ENCODE peak calls at places on chromosomes 13 and 19, in four cellular contexts. X, S, T and Y are unnamed samples.

GRCh38 chr19:4042064-4042730 is 24.5 kb downstream of the ZBTB7A start:
- ATAC-seq in S (peak; percentile 8), T (no peak), X (peak; percentile 11), Y (peak; percentile 14)

GRCh38 chr19:23505738-23506137 is 110.5 kb upstream of the ZNF91 start:
- ATAC-seq in S (no peak), T (no peak), X (no peak), Y (no peak)

GRCh38 chr19:4861147-4861546 is 6.3 kb downstream of the PLIN3 start:
- ATAC-seq in T (no peak), S (no peak), X (no peak), Y (no peak)

GRCh38 chr13:78660130-78660857 is 1.3 kb upstream of the OBI1 start:
- ATAC-seq in S (no peak), T (peak; percentile 72), X (peak; percentile 72), Y (no peak)

GRCh38 chr19:29111581-29111980 is 101.4 kb downstream of the UQCRFS1 start:
- ATAC-seq in X (no peak), S (no peak), T (no peak), Y (peak; percentile 13)

GRCh38 chr13:43044720-43045301 is 21.4 kb downstream of the DNAJC15 start:
- ATAC-seq in T (no peak), S (no peak), X (peak; percentile 94), Y (no peak)

GRCh38 chr13:99677388-99677951 is 176.2 kb downstream of the TM9SF2 start:
- ATAC-seq in S (no peak), T (no peak), X (no peak), Y (no peak)

GRCh38 chr13:51675877-51676276 is 91.6 kb downstream of the WDFY2 start:
- ATAC-seq in S (no peak), X (no peak), T (no peak), Y (no peak)

GRCh38 chr19:4916292-4917082 is 7.2 kb downstream of the UHRF1 start:
- ATAC-seq in S (no peak), T (no peak), X (no peak), Y (no peak)

GRCh38 chr19:2345794-2346663 is 14.0 kb upstream of the TMPRSS9 start:
- ATAC-seq in S (peak; percentile 98), T (peak; percentile 31), X (peak; percentile 38), Y (no peak)

GRCh38 chr19:7004313-7004931 is 16.8 kb downstream of the MBD3L2B start:
- ATAC-seq in X (peak; percentile 44), T (peak; percentile 59), S (no peak), Y (no peak)

GRCh38 chr19:34639491-34640085 is 37.4 kb downstream of the SCGB2B2 start:
- ATAC-seq in X (peak; percentile 68), S (peak; percentile 86), T (peak; percentile 74), Y (no peak)

GRCh38 chr19:51295382-51296126 is 15.9 kb upstream of the IGLON5 start:
- ATAC-seq in X (no peak), S (no peak), T (no peak), Y (no peak)

GRCh38 chr19:51546107-51546649 is 14.7 kb upstream of the SIGLEC6 start:
- ATAC-seq in S (no peak), T (no peak), X (no peak), Y (no peak)

GRCh38 chr19:2613507-2614295 is 88.8 kb downstream of the GNG7 start:
- ATAC-seq in T (peak; percentile 50), X (peak; percentile 63), S (peak; percentile 79), Y (no peak)

GRCh38 chr13:113299951-113300350 is 2.9 kb downstream of the LAMP1 start:
- ATAC-seq in T (no peak), X (peak; percentile 72), S (no peak), Y (no peak)

GRCh38 chr19:8126008-8126407 is 23.4 kb downstream of the FBN3 start:
- ATAC-seq in X (no peak), T (no peak), S (no peak), Y (no peak)

GRCh38 chr13:83773961-83774360 is 108.3 kb downstream of the SLITRK1 start:
- ATAC-seq in X (no peak), T (no peak), S (no peak), Y (no peak)

GRCh38 chr13:99553033-99553432 is 51.8 kb downstream of the TM9SF2 start:
- ATAC-seq in S (no peak), T (no peak), X (no peak), Y (no peak)

GRCh38 chr19:52200044-52200443 is 10.2 kb downstream of the PPP2R1A start:
- ATAC-seq in X (no peak), S (no peak), T (no peak), Y (peak; percentile 95)

GRCh38 chr13:59906413-59907027 is 257.2 kb downstream of the DIAPH3 start:
- ATAC-seq in X (peak; percentile 47), S (peak; percentile 57), T (no peak), Y (no peak)

GRCh38 chr13:108185218-108185617 is 30.1 kb downstream of the LIG4 start:
- ATAC-seq in S (no peak), X (no peak), T (no peak), Y (no peak)

GRCh38 chr19:58182577-58182988 is 278 bp upstream of the ZNF274 start:
- ATAC-seq in S (no peak), T (no peak), X (no peak), Y (no peak)

GRCh38 chr19:15433519-15434069 is 14.8 kb upstream of the AKAP8L start:
- ATAC-seq in S (no peak), X (no peak), T (no peak), Y (no peak)

GRCh38 chr13:103531278-103531677 is 465.1 kb upstream of the SLC10A2 start:
- ATAC-seq in T (no peak), S (no peak), X (no peak), Y (no peak)

GRCh38 chr13:28820099-28821051 is at the start of gene MTUS2:
- ATAC-seq in S (no peak), X (peak; percentile 14), T (peak; percentile 37), Y (peak; percentile 39)

GRCh38 chr13:60679131-60679530 is 282.1 kb downstream of the TDRD3 start:
- ATAC-seq in T (no peak), S (no peak), X (no peak), Y (no peak)

GRCh38 chr13:42967660-42968059 is 24.4 kb downstream of the EPSTI1 start:
- ATAC-seq in T (no peak), S (no peak), X (no peak), Y (no peak)

GRCh38 chr19:30070198-30070969 is 128.3 kb downstream of the URI1 start:
- ATAC-seq in T (no peak), X (peak; percentile 19), S (no peak), Y (no peak)

GRCh38 chr13:93859666-93860065 is 619.8 kb downstream of the DCT start:
- ATAC-seq in T (no peak), X (no peak), S (no peak), Y (no peak)

GRCh38 chr19:43820861-43821215 is 6.3 kb upstream of the ZNF283 start:
- ATAC-seq in T (no peak), S (no peak), X (no peak), Y (no peak)

GRCh38 chr13:44331446-44331845 is 42.2 kb upstream of the SERP2 start:
- ATAC-seq in X (no peak), T (no peak), S (no peak), Y (peak; percentile 28)

GRCh38 chr13:24746618-24747247 is 17.2 kb upstream of the RNF17 start:
- ATAC-seq in T (peak; percentile 67), X (peak; percentile 68), S (peak; percentile 44), Y (no peak)

GRCh38 chr19:18379803-18380747 is 5.9 kb upstream of the GDF15 start:
- ATAC-seq in X (peak; percentile 90), T (peak; percentile 98), S (peak; percentile 71), Y (peak; percentile 98)
- TF ChIP-seq EP300 in X (peak; percentile 15), T (peak; percentile 96), S (peak; percentile 60), Y (no peak)

GRCh38 chr19:49542446-49542845 is 14.6 kb downstream of the RCN3 start:
- ATAC-seq in S (no peak), T (no peak), X (no peak), Y (no peak)

GRCh38 chr19:49541914-49542313 is 14.1 kb downstream of the RCN3 start:
- ATAC-seq in S (no peak), X (no peak), T (no peak), Y (no peak)

GRCh38 chr19:49538643-49539042 is 10.8 kb downstream of the RCN3 start:
- ATAC-seq in S (no peak), T (no peak), X (no peak), Y (no peak)

GRCh38 chr19:49536921-49537462 is 9.2 kb downstream of the RCN3 start:
- ATAC-seq in T (no peak), S (no peak), X (no peak), Y (no peak)

GRCh38 chr19:49539192-49539952 is 11.6 kb downstream of the RCN3 start:
- ATAC-seq in S (no peak), T (no peak), X (no peak), Y (no peak)
- TF ChIP-seq EP300 in S (no peak), T (no peak), X (no peak), Y (no peak)

DNA sequence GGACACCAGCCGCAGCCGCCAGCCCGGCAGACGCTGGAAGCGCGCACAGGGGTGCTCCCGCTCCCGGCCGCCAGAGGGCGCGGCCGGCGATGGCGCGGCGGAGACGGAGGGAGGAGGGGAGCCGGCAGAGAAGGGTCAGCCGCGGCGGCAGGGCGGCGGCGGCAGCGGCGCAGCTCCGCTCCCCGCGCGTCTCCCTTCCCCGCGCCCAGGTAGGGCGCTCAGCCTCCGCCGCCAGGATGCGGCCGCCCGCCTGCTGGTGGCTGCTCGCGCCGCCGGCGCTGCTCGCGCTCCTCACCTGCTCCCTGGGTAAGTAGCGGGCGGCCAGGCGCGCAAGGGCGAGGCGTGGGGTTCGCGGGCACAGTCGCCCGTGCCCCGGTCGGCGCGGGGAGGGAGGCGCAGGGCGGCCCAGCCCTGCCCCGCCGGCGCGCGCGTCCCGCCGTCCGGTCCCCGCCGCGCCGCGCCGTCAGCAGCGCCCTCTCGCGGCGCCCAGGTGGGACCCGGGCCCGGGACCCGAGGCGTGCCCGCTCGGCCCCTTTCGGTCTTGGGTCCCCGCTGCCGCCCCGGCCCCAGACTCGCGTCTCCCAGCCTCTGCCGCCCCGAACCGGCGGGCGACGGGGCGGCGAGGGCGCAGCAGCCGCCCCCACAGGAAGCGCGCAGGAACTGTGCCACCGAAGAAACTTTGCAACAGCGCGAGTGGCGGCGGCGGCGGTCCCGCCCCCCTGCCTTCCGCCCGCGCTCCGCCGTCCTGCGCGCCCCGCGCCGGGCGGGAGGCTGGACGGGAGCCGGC is at the start of gene B3GLCT:
- ATAC-seq in T (peak; percentile 91), X (peak; percentile 91), S (peak; percentile 90), Y (peak; percentile 95)
- TF ChIP-seq EP300 in T (no peak), X (no peak), S (no peak), Y (no peak)

GRCh38 chr19:1224847-1225246 is 13.0 kb downstream of the CBARP start:
- ATAC-seq in S (no peak), X (no peak), T (no peak), Y (no peak)

GRCh38 chr19:1226522-1227312 is 11.1 kb downstream of the CBARP start:
- ATAC-seq in T (no peak), S (no peak), X (no peak), Y (no peak)

GRCh38 chr19:1225451-1226226 is 12.2 kb downstream of the CBARP start:
- ATAC-seq in T (no peak), S (no peak), X (no peak), Y (no peak)

GRCh38 chr19:1227313-1227626 is 10.5 kb downstream of the CBARP start:
- ATAC-seq in X (no peak), S (no peak), T (no peak), Y (no peak)

GRCh38 chr19:1226227-1226518 is 11.6 kb downstream of the CBARP start:
- ATAC-seq in X (no peak), T (no peak), S (no peak), Y (no peak)
- TF ChIP-seq EP300 in X (no peak), T (no peak), S (no peak), Y (no peak)